ENCODE peak calls at places on chromosomes 11 and 22, in six cellular contexts. J is stimulated activated naive CD4-positive, alpha-beta T cell; M is stimulated activated CD4-positive, alpha-beta T cell treated with anti-CD3 and anti-CD28 coated beads, TNF-alpha, amount 100 ng/mL, for 1 hour; E is mesendoderm; X is left kidney; N is neural progenitor cell. D is an unnamed sample.

GRCh38 chr11:46671958-46672315 is 28.5 kb downstream of the ARHGAP1 start:
- DNase-seq in J (no peak), M (no peak), E (no peak), X (no peak), N (no peak), D (no peak)

GRCh38 chr11:61851128-61851899 is 23.2 kb downstream of the FADS2 start:
- DNase-seq in J (no peak), M (no peak), E (no peak), X (no peak), N (no peak), D (peak; percentile 78)

GRCh38 chr11:133618500-133618899 is 86.2 kb upstream of the OPCML start:
- DNase-seq in J (no peak), M (no peak), E (peak; percentile 63), X (no peak), N (no peak), D (no peak)

GRCh38 chr22:50518628-50519027 is 6.8 kb downstream of the SCO2 start:
- DNase-seq in J (no peak), M (no peak), E (no peak), X (no peak), N (no peak), D (no peak)

GRCh38 chr11:63565728-63566127 is 2.5 kb upstream of the PLAAT2 start:
- DNase-seq in J (no peak), M (no peak), E (no peak), X (no peak), N (no peak), D (no peak)

GRCh38 chr11:61954106-61955030 is 4.2 kb downstream of the BEST1 start:
- DNase-seq in J (no peak), M (no peak), E (no peak), X (peak; percentile 49), N (no peak), D (no peak)

GRCh38 chr11:61961570-61962212 is 5.7 kb downstream of the FTH1 start:
- DNase-seq in J (no peak), M (no peak), E (no peak), X (no peak), N (no peak), D (peak; percentile 67)

GRCh38 chr22:20638143-20638870 is 130.9 kb downstream of the MED15 start:
- DNase-seq in J (no peak), M (no peak), E (no peak), X (no peak), N (no peak), D (no peak)

GRCh38 chr11:1878134-1879031 is 13.3 kb downstream of the PRR33 start:
- DNase-seq in J (no peak), M (no peak), E (no peak), X (no peak), N (no peak), D (peak; percentile 47)

GRCh38 chr11:135075740-135076139 is 663.7 kb upstream of the B3GAT1 start:
- DNase-seq in J (no peak), M (peak; percentile 21), E (peak; percentile 84), X (peak; percentile 32), N (peak; percentile 52), D (no peak)

GRCh38 chr11:6393989-6394670 is 3.9 kb downstream of the SMPD1 start:
- DNase-seq in J (no peak), M (no peak), E (no peak), X (no peak), N (no peak), D (no peak)

GRCh38 chr22:37609240-37610152 is 862 bp downstream of the GGA1 start:
- DNase-seq in J (peak; percentile 26), M (no peak), E (peak; percentile 38), X (peak; percentile 74), N (no peak), D (no peak)

GRCh38 chr11:128334311-128335044 is 252.9 kb downstream of the ETS1 start:
- DNase-seq in J (no peak), M (no peak), E (no peak), X (peak; percentile 29), N (no peak), D (peak; percentile 49)

GRCh38 chr11:106956887-106957505 is 61.3 kb downstream of the GUCY1A2 start:
- DNase-seq in J (no peak), M (no peak), E (peak; percentile 79), X (no peak), N (peak; percentile 70), D (peak; percentile 3)

GRCh38 chr11:43944761-43945311 is 2.4 kb downstream of the C11orf96 start:
- DNase-seq in J (peak; percentile 7), M (peak; percentile 63), E (peak; percentile 66), X (no peak), N (peak; percentile 58), D (peak; percentile 85)

GRCh38 chr22:38172489-38173155 is 9.0 kb downstream of the PLA2G6 start:
- DNase-seq in J (no peak), M (no peak), E (no peak), X (no peak), N (no peak), D (peak; percentile 73)

GRCh38 chr11:128610765-128611617 is 23.6 kb upstream of the ETS1 start:
- DNase-seq in J (peak; percentile 58), M (peak; percentile 37), E (no peak), X (no peak), N (no peak), D (no peak)

GRCh38 chr11:81497202-81497804 is 1236.4 kb downstream of the FAM181B start:
- DNase-seq in J (no peak), M (no peak), E (peak; percentile 55), X (peak; percentile 72), N (peak; percentile 65), D (no peak)

GRCh38 chr11:8267831-8268529 is 4.3 kb upstream of the LMO1 start:
- DNase-seq in J (peak; percentile 7), M (no peak), E (no peak), X (peak; percentile 52), N (peak; percentile 68), D (no peak)

GRCh38 chr11:3609416-3610265 is 32.2 kb downstream of the ART5 start:
- DNase-seq in J (peak; percentile 30), M (no peak), E (peak; percentile 68), X (peak; percentile 57), N (peak; percentile 61), D (no peak)

GRCh38 chr11:109864161-109864661 is 229.0 kb upstream of the ZC3H12C start:
- DNase-seq in J (no peak), M (no peak), E (peak; percentile 96), X (no peak), N (no peak), D (no peak)

GRCh38 chr11:103537904-103538502 is 428.8 kb downstream of the DYNC2H1 start:
- DNase-seq in J (no peak), M (no peak), E (peak; percentile 37), X (peak; percentile 15), N (peak; percentile 29), D (no peak)

GRCh38 chr11:105168457-105168856 is 28.9 kb upstream of the CARD18 start:
- DNase-seq in J (no peak), M (no peak), E (no peak), X (no peak), N (no peak), D (no peak)

GRCh38 chr22:37563153-37564081 is 3.1 kb downstream of the CDC42EP1 start:
- DNase-seq in J (no peak), M (no peak), E (peak; percentile 89), X (peak; percentile 85), N (no peak), D (peak; percentile 42)

GRCh38 chr11:95076416-95076815 is 9.7 kb downstream of the SRSF8 start:
- DNase-seq in J (no peak), M (no peak), E (no peak), X (peak; percentile 51), N (no peak), D (no peak)

GRCh38 chr11:31366795-31367194 is 2.7 kb downstream of the DCDC1 start:
- DNase-seq in J (peak; percentile 2), M (no peak), E (no peak), X (no peak), N (no peak), D (no peak)

GRCh38 chr11:35006389-35007128 is 90.1 kb downstream of the PDHX start:
- DNase-seq in J (no peak), M (no peak), E (no peak), X (no peak), N (no peak), D (no peak)